ENCODE peak calls at places on chromosomes 6 and 20, in four cellular contexts. Z is cardiac muscle cell, V is sigmoid colon, S is tibial artery. F is an unnamed sample.

GRCh38 chr20:58511861-58512260 is 3.3 kb downstream of the APCDD1L start:
- DNase-seq in S (no peak), V (no peak), Z (peak; percentile 31), F (no peak)

GRCh38 chr6:142839686-142840040 is 105.3 kb downstream of the HIVEP2 start:
- DNase-seq in Z (no peak), V (no peak), S (no peak), F (no peak)

GRCh38 chr6:159117541-159117940 is 51.7 kb upstream of the FNDC1 start:
- DNase-seq in S (peak; percentile 70), Z (no peak), V (no peak), F (no peak)

GRCh38 chr20:60718743-60719142 is 533.3 kb upstream of the CDH4 start:
- DNase-seq in Z (no peak), S (no peak), V (no peak), F (no peak)

GRCh38 chr20:6576721-6577120 is 190.8 kb upstream of the BMP2 start:
- DNase-seq in S (no peak), V (no peak), Z (peak; percentile 90), F (no peak)

GRCh38 chr6:25449774-25450173 is 170.6 kb downstream of the CARMIL1 start:
- DNase-seq in S (no peak), V (no peak), Z (peak; percentile 6), F (no peak)

GRCh38 chr6:143169440-143169839 is 108.8 kb downstream of the AIG1 start:
- DNase-seq in Z (no peak), S (no peak), V (no peak), F (no peak)

GRCh38 chr6:130503146-130503545 is 137.3 kb downstream of the TMEM200A start:
- DNase-seq in Z (peak; percentile 63), S (no peak), V (no peak), F (no peak)

GRCh38 chr20:41249781-41250281 is 67.7 kb downstream of the ZHX3 start:
- DNase-seq in Z (peak; percentile 69), S (no peak), V (peak; percentile 82), F (no peak)

GRCh38 chr20:37651932-37652331 is 41.9 kb upstream of the CTNNBL1 start:
- DNase-seq in V (no peak), S (no peak), Z (peak; percentile 59), F (no peak)

GRCh38 chr20:59165389-59165785 is 1.8 kb downstream of the ZNF831 start:
- DNase-seq in S (no peak), V (no peak), Z (no peak), F (no peak)

GRCh38 chr6:11912420-11912819 is 99.7 kb upstream of the HIVEP1 start:
- DNase-seq in S (no peak), V (no peak), Z (no peak), F (no peak)

GRCh38 chr6:396126-396520 is 4.6 kb downstream of the IRF4 start:
- DNase-seq in V (no peak), S (no peak), Z (no peak), F (no peak)

GRCh38 chr6:169189686-169190085 is 64.0 kb downstream of the THBS2 start:
- DNase-seq in V (no peak), S (no peak), Z (no peak), F (no peak)

GRCh38 chr6:119541132-119541905 is 191.8 kb upstream of the MAN1A1 start:
- DNase-seq in V (no peak), S (no peak), Z (peak; percentile 97), F (no peak)

GRCh38 chr6:6825986-6826901 is 237.7 kb downstream of the LY86 start:
- DNase-seq in V (peak; percentile 77), S (no peak), Z (peak; percentile 48), F (no peak)

GRCh38 chr20:61773081-61773631 is 292.5 kb downstream of the TAF4 start:
- DNase-seq in V (peak; percentile 53), Z (no peak), S (no peak), F (no peak)

GRCh38 chr6:10381133-10381829 is 33.6 kb downstream of the TFAP2A start:
- DNase-seq in Z (no peak), S (no peak), V (no peak), F (no peak)

GRCh38 chr6:54266400-54266923 is 41.8 kb upstream of the TINAG start:
- DNase-seq in V (no peak), Z (no peak), S (no peak), F (no peak)

GRCh38 chr6:15999201-15999600 is 129.7 kb upstream of the MYLIP start:
- DNase-seq in Z (no peak), S (no peak), V (no peak), F (no peak)

GRCh38 chr6:36101691-36102090 is 28.6 kb upstream of the MAPK13 start:
- DNase-seq in S (no peak), V (no peak), Z (no peak), F (no peak)
- H3K27ac ChIP-seq in S (no peak overlapping the region), V (no peak overlapping the region), Z (no peak overlapping the region), F (no peak overlapping the region)

DNA sequence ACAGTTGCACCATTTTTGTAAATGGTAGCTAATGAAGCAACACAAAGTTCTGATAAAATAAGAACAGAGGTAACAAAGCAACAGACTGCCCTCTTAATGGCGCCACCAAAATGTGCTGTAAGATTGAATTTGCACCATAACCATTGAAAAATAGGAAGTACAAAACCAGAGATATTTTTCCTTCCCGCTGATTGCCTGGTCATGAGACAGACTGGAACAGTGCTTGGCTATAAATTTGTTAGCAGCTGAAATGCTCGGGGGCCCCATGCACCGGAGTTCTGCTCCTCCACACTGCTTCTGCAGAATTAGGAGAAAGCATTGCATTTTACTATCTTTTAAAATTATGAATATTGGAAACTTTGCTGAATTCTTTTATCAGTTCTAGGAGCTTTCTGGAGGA is 164.4 kb upstream of the QKI start:
- DNase-seq in Z (no peak), V (no peak), S (no peak), F (no peak)
- TF ChIP-seq CTCF in Z (no peak), V (no peak), S (no peak), F (no peak)

DNA sequence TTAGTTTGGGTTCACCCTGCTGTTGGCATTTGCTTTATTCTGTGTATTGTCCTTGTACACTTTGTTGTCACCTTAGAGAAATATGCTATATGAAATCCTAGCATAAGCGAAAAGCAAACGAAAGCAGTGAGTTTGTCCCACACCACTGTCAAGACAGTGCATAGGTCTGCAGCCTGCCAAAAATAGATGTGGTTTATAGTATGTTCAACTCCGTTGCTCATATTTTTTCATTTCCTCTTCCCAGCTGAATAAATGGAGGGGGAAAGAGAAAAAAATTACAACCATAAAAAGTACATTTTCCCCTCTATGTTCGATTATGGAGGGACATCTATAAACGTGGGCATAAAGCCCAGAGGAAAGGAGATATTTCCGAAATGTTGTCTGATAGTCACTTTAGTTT is 25.8 kb downstream of the PRL start:
- DNase-seq in V (no peak), Z (peak; percentile 2), S (no peak), F (no peak)
- H3K27ac ChIP-seq in V (no peak overlapping the region), Z (no peak overlapping the region), S (no peak overlapping the region), F (no peak overlapping the region)

DNA sequence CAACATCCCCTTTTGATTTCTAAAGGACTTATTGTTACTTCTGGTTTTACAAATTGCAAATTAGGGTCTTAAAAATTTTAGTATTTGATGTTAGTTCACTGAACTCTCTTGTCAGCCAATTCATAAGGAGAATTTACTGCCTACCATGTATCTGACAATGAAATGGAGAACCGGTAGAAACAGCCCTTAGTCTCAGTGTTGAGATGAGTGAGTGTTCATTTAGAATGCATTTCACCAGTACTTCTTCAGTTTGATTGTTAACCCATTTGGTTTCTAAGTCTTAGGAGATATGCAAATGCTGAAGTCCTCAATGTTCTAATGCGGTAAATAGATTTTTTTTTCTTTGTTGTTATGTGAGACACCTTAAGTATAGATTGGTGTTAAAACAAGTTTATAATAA is 616.3 kb upstream of the FLRT3 start:
- DNase-seq in V (no peak), S (no peak), Z (no peak), F (no peak)
- TF ChIP-seq CTCF in V (no peak), S (no peak), Z (no peak), F (no peak)

GRCh38 chr6:105835373-105835772 is 250.8 kb upstream of the PRDM1 start:
- DNase-seq in Z (no peak), V (no peak), S (no peak), F (no peak)

GRCh38 chr6:105836379-105836778 is 249.8 kb upstream of the PRDM1 start:
- DNase-seq in S (no peak), Z (no peak), V (no peak), F (no peak)

GRCh38 chr6:105836889-105837288 is 249.2 kb upstream of the PRDM1 start:
- DNase-seq in S (no peak), V (no peak), Z (no peak), F (no peak)

GRCh38 chr6:105832358-105832757 is 253.8 kb upstream of the PRDM1 start:
- DNase-seq in V (no peak), S (no peak), Z (no peak), F (no peak)

GRCh38 chr6:105834548-105834947 is 251.6 kb upstream of the PRDM1 start:
- DNase-seq in V (no peak), Z (no peak), S (no peak), F (no peak)
- H3K27ac ChIP-seq in V (no peak overlapping the region), Z (no peak overlapping the region), S (no peak overlapping the region), F (no peak overlapping the region)

DNA sequence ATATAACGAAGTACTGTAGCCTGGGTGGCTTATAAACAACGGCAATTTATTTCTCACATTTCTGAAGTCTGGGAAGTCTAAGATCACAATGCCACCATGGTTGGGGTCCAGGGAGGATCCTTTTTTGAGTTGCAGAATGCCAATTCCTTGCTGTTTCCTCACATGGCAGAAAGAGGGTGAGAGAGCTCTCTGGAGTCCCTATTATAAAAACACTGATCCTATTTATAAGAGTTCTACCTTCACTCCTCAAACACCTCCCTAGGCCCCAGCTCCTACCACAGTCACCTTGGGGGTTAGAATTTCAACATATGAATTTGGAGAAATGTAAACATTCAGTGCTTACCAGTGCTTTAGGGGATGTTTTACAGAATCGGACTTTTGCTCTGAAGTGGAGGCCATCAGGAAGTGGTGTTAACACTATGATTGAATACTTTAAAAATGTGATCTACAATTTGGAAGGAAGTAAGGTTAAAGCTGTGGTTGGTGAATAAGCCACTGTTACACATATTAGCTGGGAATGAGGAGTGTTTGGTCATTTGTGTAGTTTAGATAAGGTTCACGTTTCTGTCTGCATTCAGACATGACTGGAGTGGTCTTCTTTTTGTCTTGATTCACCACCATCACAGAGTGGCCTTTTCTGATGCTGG is 79.9 kb upstream of the SPTLC3 start:
- DNase-seq in V (no peak), Z (peak; percentile 73), S (no peak), F (no peak)
- TF ChIP-seq CTCF in V (no peak), Z (no peak), S (no peak), F (no peak)

GRCh38 chr6:123594776-123595175 is 42.0 kb downstream of the TRDN start:
- DNase-seq in S (no peak), Z (no peak), V (no peak), F (no peak)
- H3K27ac ChIP-seq in S (no peak overlapping the region), Z (no peak overlapping the region), V (no peak overlapping the region), F (no peak overlapping the region)

F was measured in dorsolateral prefrontal cortex.